ENCODE peak calls at places on chromosomes 13 and 19, in six cellular contexts. One of them, this sample, is unnamed.

GRCh38 chr13:30698023-30698422 is 37.3 kb upstream of the ALOX5AP start:
- DNase-seq in GM06990: no peak
- DNase-seq in AG04450: peak
- DNase-seq in retinal pigment epithelial cell: no peak
- DNase-seq in hepatocyte: no peak
- DNase-seq in HFFc6: peak
- DNase-seq in this sample: no peak

GRCh38 chr19:19463348-19464117 is 51.8 kb downstream of the TSSK6 start:
- DNase-seq in GM06990: no peak
- DNase-seq in AG04450: no peak
- DNase-seq in retinal pigment epithelial cell: no peak
- DNase-seq in hepatocyte: no peak
- DNase-seq in HFFc6: peak
- DNase-seq in this sample: no peak

GRCh38 chr13:99392126-99392805 is 85.1 kb upstream of the GPR183 start:
- DNase-seq in GM06990: no peak
- DNase-seq in AG04450: no peak
- DNase-seq in retinal pigment epithelial cell: no peak
- DNase-seq in hepatocyte: no peak
- DNase-seq in HFFc6: no peak
- DNase-seq in this sample: no peak

GRCh38 chr13:87129602-87130300 is 541.4 kb upstream of the SLITRK5 start:
- DNase-seq in GM06990: no peak
- DNase-seq in AG04450: no peak
- DNase-seq in retinal pigment epithelial cell: no peak
- DNase-seq in hepatocyte: no peak
- DNase-seq in HFFc6: no peak
- DNase-seq in this sample: no peak

GRCh38 chr19:3479177-3479818 is 1.0 kb downstream of the SMIM24 start:
- DNase-seq in GM06990: no peak
- DNase-seq in AG04450: no peak
- DNase-seq in retinal pigment epithelial cell: no peak
- DNase-seq in hepatocyte: peak
- DNase-seq in HFFc6: no peak
- DNase-seq in this sample: no peak

GRCh38 chr13:38686635-38687245 is at the start of gene FREM2:
- DNase-seq in GM06990: peak
- DNase-seq in AG04450: no peak
- DNase-seq in retinal pigment epithelial cell: peak
- DNase-seq in hepatocyte: peak
- DNase-seq in HFFc6: no peak
- DNase-seq in this sample: no peak

GRCh38 chr13:108003626-108004025 is 211.7 kb downstream of the LIG4 start:
- DNase-seq in GM06990: no peak
- DNase-seq in AG04450: no peak
- DNase-seq in retinal pigment epithelial cell: no peak
- DNase-seq in hepatocyte: no peak
- DNase-seq in HFFc6: no peak
- DNase-seq in this sample: no peak

GRCh38 chr13:22451345-22451744 is 729.4 kb upstream of the SGCG start:
- DNase-seq in GM06990: no peak
- DNase-seq in AG04450: no peak
- DNase-seq in retinal pigment epithelial cell: peak
- DNase-seq in hepatocyte: peak
- DNase-seq in HFFc6: no peak
- DNase-seq in this sample: no peak

GRCh38 chr19:51821921-51822716 is 27.2 kb downstream of the FPR3 start:
- DNase-seq in GM06990: no peak
- DNase-seq in AG04450: no peak
- DNase-seq in retinal pigment epithelial cell: no peak
- DNase-seq in hepatocyte: no peak
- DNase-seq in HFFc6: no peak
- DNase-seq in this sample: no peak

GRCh38 chr19:35038623-35039512 is 2.7 kb upstream of the HPN start:
- DNase-seq in GM06990: no peak
- DNase-seq in AG04450: no peak
- DNase-seq in retinal pigment epithelial cell: no peak
- DNase-seq in hepatocyte: no peak
- DNase-seq in HFFc6: no peak
- DNase-seq in this sample: no peak

GRCh38 chr13:49240017-49240416 is 7.7 kb upstream of the CDADC1 start:
- DNase-seq in GM06990: no peak
- DNase-seq in AG04450: no peak
- DNase-seq in retinal pigment epithelial cell: no peak
- DNase-seq in hepatocyte: peak
- DNase-seq in HFFc6: peak
- DNase-seq in this sample: no peak
- TF ChIP-seq CTCF in GM06990: peak
- TF ChIP-seq CTCF in AG04450: peak
- TF ChIP-seq CTCF in retinal pigment epithelial cell: peak
- TF ChIP-seq CTCF in hepatocyte: peak
- TF ChIP-seq CTCF in HFFc6: peak
- TF ChIP-seq CTCF in this sample: no peak

GRCh38 chr13:33262997-33263396 is 22.6 kb downstream of the STARD13 start:
- DNase-seq in GM06990: no peak
- DNase-seq in AG04450: no peak
- DNase-seq in retinal pigment epithelial cell: no peak
- DNase-seq in hepatocyte: no peak
- DNase-seq in HFFc6: no peak
- DNase-seq in this sample: no peak
- TF ChIP-seq CTCF in GM06990: peak
- TF ChIP-seq CTCF in AG04450: no peak
- TF ChIP-seq CTCF in retinal pigment epithelial cell: peak
- TF ChIP-seq CTCF in hepatocyte: no peak
- TF ChIP-seq CTCF in HFFc6: peak
- TF ChIP-seq CTCF in this sample: no peak

DNA sequence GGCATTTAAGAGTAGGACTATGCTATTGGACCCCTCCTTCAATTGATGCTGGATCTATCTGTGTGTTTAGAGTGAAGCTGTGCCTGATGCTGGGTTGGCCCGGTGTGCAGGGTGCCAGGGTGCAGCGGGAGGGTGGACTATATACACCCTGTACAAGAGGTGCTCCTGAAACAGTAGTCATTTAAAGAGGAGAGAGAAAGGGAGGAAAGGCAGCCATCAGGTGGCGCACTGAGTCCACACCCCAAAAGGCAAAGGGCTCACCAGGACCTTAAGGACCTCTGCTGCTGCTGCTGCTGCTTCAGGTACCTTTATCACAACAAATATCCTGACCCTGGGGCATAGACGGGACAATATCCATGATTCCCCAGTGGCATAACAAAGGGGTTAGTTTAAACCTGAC is 39.4 kb downstream of the ZNF136 start:
- DNase-seq in GM06990: no peak
- DNase-seq in AG04450: no peak
- DNase-seq in retinal pigment epithelial cell: no peak
- DNase-seq in hepatocyte: no peak
- DNase-seq in HFFc6: no peak
- DNase-seq in this sample: peak
- TF ChIP-seq CTCF in GM06990: peak
- TF ChIP-seq CTCF in AG04450: no peak
- TF ChIP-seq CTCF in retinal pigment epithelial cell: no peak
- TF ChIP-seq CTCF in hepatocyte: no peak
- TF ChIP-seq CTCF in HFFc6: peak
- TF ChIP-seq CTCF in this sample: no peak

DNA sequence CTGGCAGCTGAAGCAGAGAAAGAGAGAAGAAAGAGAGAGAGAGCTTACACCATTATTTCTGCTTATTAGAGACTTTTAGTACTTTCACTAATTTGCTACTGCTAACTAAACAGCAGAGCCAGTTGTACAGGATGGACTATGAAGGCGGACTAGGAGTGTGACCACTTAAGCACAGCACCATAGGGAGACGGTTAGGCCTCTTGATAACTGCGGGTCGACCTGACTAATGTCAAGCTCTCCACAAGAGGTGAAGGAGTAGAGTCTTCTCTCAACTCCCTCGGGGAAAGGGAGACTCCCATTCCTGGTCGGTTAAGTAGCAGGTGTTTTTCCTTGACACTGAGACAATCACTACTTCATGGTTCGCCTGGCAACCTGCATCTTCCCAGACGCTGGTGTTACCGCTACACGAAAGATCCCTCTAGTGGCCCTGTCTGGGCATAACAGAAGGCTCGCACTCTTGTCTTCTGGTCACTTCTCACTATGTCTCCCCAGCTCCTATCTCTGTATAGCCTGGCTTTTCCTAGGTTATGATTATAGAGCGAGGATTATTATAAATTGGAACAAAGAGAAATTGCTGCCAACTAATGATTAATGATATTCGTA is 5.3 kb upstream of the PSG7 start:
- DNase-seq in GM06990: no peak
- DNase-seq in AG04450: no peak
- DNase-seq in retinal pigment epithelial cell: no peak
- DNase-seq in hepatocyte: no peak
- DNase-seq in HFFc6: no peak
- DNase-seq in this sample: no peak
- TF ChIP-seq CTCF in GM06990: peak
- TF ChIP-seq CTCF in AG04450: peak
- TF ChIP-seq CTCF in retinal pigment epithelial cell: peak
- TF ChIP-seq CTCF in hepatocyte: no peak
- TF ChIP-seq CTCF in HFFc6: peak
- TF ChIP-seq CTCF in this sample: no peak

GRCh38 chr19:47540748-47541147 is 25.9 kb upstream of the NAPA start:
- DNase-seq in GM06990: no peak
- DNase-seq in AG04450: peak
- DNase-seq in retinal pigment epithelial cell: no peak
- DNase-seq in hepatocyte: no peak
- DNase-seq in HFFc6: peak
- DNase-seq in this sample: no peak
- TF ChIP-seq CTCF in GM06990: peak
- TF ChIP-seq CTCF in AG04450: peak
- TF ChIP-seq CTCF in retinal pigment epithelial cell: peak
- TF ChIP-seq CTCF in hepatocyte: peak
- TF ChIP-seq CTCF in HFFc6: peak
- TF ChIP-seq CTCF in this sample: no peak

GRCh38 chr19:16912780-16913179 is 24.0 kb downstream of the F2RL3 start:
- DNase-seq in GM06990: no peak
- DNase-seq in AG04450: no peak
- DNase-seq in retinal pigment epithelial cell: no peak
- DNase-seq in hepatocyte: no peak
- DNase-seq in HFFc6: no peak
- DNase-seq in this sample: no peak

GRCh38 chr19:16915734-16916133 is 26.9 kb downstream of the F2RL3 start:
- DNase-seq in GM06990: no peak
- DNase-seq in AG04450: no peak
- DNase-seq in retinal pigment epithelial cell: no peak
- DNase-seq in hepatocyte: no peak
- DNase-seq in HFFc6: no peak
- DNase-seq in this sample: no peak

GRCh38 chr19:16917401-16917800 is 28.6 kb downstream of the F2RL3 start:
- DNase-seq in GM06990: no peak
- DNase-seq in AG04450: no peak
- DNase-seq in retinal pigment epithelial cell: no peak
- DNase-seq in hepatocyte: no peak
- DNase-seq in HFFc6: no peak
- DNase-seq in this sample: no peak

GRCh38 chr19:16914421-16914820 is 25.6 kb downstream of the F2RL3 start:
- DNase-seq in GM06990: no peak
- DNase-seq in AG04450: no peak
- DNase-seq in retinal pigment epithelial cell: no peak
- DNase-seq in hepatocyte: no peak
- DNase-seq in HFFc6: no peak
- DNase-seq in this sample: no peak

DNA sequence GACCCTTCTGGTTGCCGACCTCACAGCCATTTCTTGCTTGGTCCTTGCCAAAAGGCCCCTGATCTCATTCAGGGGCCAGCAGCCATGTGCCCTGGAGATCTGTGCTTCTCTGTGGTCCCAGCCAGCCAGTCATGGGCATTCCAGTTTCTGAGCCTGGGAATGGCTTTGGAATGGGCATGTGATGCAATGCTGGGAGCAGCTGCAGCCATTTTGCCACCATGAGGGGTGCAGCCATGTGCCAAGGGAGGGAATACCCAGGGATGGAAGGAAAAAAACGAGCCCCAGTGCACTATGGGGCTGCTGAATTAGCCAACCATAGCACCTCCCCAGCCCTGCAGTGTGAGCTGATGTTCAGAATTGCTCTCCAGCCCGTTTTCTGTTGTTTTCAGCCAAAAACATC is 26.3 kb downstream of the F2RL3 start:
- DNase-seq in GM06990: no peak
- DNase-seq in AG04450: no peak
- DNase-seq in retinal pigment epithelial cell: no peak
- DNase-seq in hepatocyte: no peak
- DNase-seq in HFFc6: no peak
- DNase-seq in this sample: no peak
- TF ChIP-seq CTCF in GM06990: no peak
- TF ChIP-seq CTCF in AG04450: no peak
- TF ChIP-seq CTCF in retinal pigment epithelial cell: no peak
- TF ChIP-seq CTCF in hepatocyte: no peak
- TF ChIP-seq CTCF in HFFc6: no peak
- TF ChIP-seq CTCF in this sample: no peak

This sample was measured in activated B cell treated with CpG ODN at 0.5 μM for 24 hours.